ENCODE peak calls at places on chromosomes 11 and 22, in eight cellular contexts. C is endothelial cell of umbilical vein, V is HepG2, N is spleen, A is K562, S is HCT116, D is transverse colon, U is breast epithelium. H is an unnamed sample. For H3K4me1, the result is how much of the 10 kb centered on the place peaks cover.

GRCh38 chr11:2213384-2213842 is 41.8 kb upstream of the TH start:
- DNase-seq in C (no peak), V (peak), N (peak), A (no peak), S (no peak), D (no peak), U (peak), H (peak)

GRCh38 chr11:66068923-66069714 is 953 bp upstream of the PACS1 start:
- DNase-seq in C (peak), V (peak), N (peak), A (peak), S (no peak), D (peak), U (peak), H (no peak)

GRCh38 chr11:8086571-8086970 is 5.6 kb downstream of the TUB start:
- DNase-seq in C (no peak), V (no peak), N (peak), A (no peak), S (no peak), D (no peak), U (no peak), H (no peak)

GRCh38 chr11:122743949-122744876 is 88.7 kb downstream of the UBASH3B start:
- DNase-seq in C (peak), V (no peak), N (peak), A (no peak), S (no peak), D (peak), U (peak), H (peak)

GRCh38 chr22:22431271-22432220 is 77.0 kb downstream of the ZNF280B start:
- DNase-seq in C (peak), V (peak), N (peak), A (peak), S (peak), D (peak), U (no peak), H (peak)

GRCh38 chr11:76785513-76785912 is 2.4 kb downstream of the TSKU start:
- DNase-seq in C (no peak), V (no peak), N (peak), A (no peak), S (no peak), D (no peak), U (no peak), H (no peak)

GRCh38 chr22:26701323-26701722 is 43.9 kb downstream of the MIAT start:
- DNase-seq in C (no peak), V (no peak), N (no peak), A (no peak), S (no peak), D (no peak), U (no peak), H (no peak)

GRCh38 chr11:8858808-8859207 is 52.2 kb upstream of the AKIP1 start:
- DNase-seq in C (no peak), V (no peak), N (no peak), A (no peak), S (no peak), D (no peak), U (no peak), H (no peak)

GRCh38 chr11:46666516-46666915 is 33.9 kb downstream of the ARHGAP1 start:
- DNase-seq in C (no peak), V (no peak), N (no peak), A (no peak), S (no peak), D (no peak), U (no peak), H (peak)

DNA sequence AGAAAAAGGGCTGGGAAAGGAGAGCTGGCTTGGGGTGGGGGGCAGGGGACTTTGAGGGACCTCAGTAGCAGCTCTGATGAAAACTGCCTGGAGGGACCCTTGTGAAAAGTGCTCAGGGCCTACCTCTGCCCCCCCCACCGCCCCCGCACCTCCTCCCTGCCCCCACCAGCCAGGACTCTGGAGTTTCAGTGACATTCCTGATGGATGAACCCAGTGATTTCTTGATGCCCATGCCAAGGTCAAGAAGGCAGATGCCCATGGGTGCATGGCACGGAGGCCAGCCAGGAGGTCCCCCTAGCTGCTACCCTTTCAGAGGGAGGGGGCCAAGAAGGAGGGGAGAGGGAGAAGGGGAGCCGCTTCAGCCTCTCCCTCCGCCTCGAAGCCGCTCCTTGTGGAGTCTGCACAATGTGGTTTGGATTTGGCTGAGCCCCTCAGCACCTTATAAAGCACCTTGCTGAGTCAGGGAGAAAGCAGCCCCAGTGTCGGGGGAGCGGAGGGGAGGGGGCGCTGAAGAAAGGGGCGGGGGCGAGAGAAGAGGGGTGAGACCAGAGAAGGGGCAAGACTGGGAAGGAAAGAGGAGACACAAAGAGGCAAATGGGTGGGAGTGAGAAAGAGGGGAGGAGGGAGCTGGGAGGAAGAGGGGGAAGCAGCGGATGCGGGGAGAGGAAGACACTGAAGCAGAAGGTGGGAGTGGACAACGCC is 2.1 kb upstream of the CLCF1 start:
- DNase-seq in C (no peak), V (no peak), N (no peak), A (no peak), S (no peak), D (no peak), U (no peak), H (no peak)
- TF ChIP-seq POLR2AphosphoS5 in C (no peak), V (no peak), N (no peak), A (no peak), S (no peak), D (no peak), U (no peak), H (no peak)

GRCh38 chr22:37226087-37226486 is 13.8 kb upstream of the SSTR3 start:
- DNase-seq in C (no peak), V (no peak), N (no peak), A (no peak), S (no peak), D (no peak), U (no peak), H (no peak)
- H3K4me1 ChIP-seq in C (under half), V (under half), N (half or more), A (under half), S (under half), D (under half), U (under half), H (under half)

DNA sequence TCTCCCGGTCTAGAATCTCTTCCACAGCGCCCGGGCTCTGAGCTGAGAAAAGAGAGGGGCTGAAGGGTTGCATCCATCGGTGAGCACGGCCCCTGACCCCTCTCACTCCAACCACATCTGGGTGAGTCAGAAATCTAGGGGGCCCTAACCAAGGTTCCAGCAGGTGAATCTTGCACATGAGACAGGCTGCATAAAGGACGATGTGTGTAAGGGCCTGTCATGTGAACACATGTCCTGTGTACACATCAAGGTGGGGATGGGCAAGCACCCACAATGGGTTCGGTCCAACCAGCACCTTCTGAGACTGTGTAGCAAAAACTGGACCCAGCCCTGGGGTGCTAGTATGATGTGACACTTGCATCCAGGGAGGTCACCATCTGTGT is 1.2 kb downstream of the BET1L start:
- DNase-seq in C (no peak), V (no peak), N (no peak), A (no peak), S (no peak), D (peak), U (peak), H (peak)
- TF ChIP-seq POLR2A in C (no peak), V (no peak), N (no peak), A (no peak), S (no peak), D (no peak), U (no peak), H (no peak)

DNA sequence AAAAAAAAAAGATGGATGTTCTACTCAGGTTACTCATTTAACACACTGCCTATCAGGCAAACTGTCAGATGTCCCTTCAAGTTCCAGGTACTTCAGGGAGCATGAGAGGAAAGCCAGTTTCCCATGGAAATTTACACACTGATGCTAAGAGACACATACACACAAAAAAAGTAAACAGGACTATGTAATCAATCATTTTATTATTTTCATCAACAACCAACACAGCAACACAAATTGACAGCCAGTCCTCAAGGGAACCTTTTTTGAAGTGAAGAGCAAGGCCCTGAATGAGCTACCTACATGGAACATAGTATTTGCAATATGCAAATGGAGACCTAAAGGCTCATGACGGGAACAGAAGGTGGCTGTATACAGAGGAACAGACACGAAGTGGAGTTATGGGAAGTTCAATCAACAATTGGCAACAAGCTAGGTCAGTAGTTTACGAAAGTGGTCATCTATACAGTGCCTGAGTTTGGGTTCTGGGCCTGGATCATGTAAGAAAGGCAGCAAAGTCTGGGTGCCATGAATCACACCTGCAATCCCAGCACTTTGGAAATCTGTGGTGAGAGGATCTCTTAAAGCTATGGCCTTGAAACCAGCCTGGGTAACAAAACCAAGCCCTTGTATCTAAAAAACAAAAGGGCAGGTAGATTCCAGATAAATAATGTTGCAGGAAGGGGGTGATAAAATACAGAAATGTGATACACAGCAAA is 12.6 kb upstream of the WDR74 start:
- DNase-seq in C (no peak), V (peak), N (no peak), A (peak), S (no peak), D (no peak), U (no peak), H (no peak)
- TF ChIP-seq POLR2AphosphoS5 in C (peak), V (peak), N (no peak), A (peak), S (no peak), D (no peak), U (no peak), H (no peak)

DNA sequence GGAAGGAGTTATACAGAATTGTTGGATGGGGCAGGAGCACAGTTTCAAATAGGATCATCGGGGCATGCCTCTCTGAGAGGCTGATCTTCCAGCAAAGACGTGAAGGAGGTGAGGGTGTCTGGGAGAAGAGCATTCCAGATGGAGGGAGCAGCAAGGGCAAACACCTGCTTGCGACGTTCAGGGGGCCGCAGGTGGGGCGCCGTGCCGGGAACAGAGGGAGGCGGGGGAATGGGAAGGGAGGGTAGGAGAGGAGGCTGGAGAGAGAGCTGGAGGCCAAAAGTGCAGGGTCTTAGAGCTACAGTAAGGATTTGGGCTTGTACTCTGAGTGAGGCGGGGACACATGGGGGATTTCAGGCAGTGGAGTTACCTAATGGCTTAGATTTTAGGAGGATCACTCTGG is 13.6 kb downstream of the APOL5 start:
- DNase-seq in C (no peak), V (no peak), N (no peak), A (no peak), S (no peak), D (no peak), U (no peak), H (no peak)
- H3K4me1 ChIP-seq in C (under half), V (under half), N (under half), A (under half), S (under half), D (under half), U (under half), H (under half)

DNA sequence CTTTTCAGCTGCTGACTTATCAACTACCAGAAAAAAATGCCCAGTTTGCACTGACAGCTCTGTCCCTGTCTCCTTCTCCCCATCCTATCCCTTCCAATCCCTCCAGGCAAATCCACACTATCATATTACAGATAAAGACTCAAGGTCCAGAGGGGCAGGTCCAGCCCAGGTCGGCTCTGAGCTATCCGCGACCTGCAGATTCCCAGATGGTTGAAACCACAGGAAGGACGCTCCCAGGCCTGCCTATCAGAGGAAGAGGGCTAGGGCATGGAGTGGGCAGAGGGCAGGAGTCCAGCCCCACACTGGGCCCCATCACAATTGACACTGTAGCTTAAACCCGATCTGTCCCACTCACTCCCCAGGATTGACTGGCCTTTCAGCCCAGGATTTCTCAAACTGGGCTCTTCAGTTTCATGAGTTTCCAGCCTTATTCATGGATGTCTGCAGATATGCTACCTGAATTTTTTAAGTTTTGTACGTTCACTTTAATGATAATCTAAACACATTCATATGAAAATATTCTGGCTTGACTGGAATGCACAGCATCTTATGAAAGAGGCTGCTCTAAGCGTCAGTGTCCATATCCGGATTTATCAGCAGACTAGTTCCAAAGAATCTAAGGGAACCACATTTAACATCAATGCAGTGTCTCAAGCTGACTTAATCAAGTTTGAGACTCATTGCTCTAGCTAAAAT is 16.4 kb upstream of the FCHSD2 start:
- DNase-seq in C (no peak), V (peak), N (peak), A (no peak), S (no peak), D (no peak), U (no peak), H (peak)
- TF ChIP-seq POLR2A in C (no peak), V (peak), N (no peak), A (no peak), S (no peak), D (no peak), U (no peak), H (no peak)

DNA sequence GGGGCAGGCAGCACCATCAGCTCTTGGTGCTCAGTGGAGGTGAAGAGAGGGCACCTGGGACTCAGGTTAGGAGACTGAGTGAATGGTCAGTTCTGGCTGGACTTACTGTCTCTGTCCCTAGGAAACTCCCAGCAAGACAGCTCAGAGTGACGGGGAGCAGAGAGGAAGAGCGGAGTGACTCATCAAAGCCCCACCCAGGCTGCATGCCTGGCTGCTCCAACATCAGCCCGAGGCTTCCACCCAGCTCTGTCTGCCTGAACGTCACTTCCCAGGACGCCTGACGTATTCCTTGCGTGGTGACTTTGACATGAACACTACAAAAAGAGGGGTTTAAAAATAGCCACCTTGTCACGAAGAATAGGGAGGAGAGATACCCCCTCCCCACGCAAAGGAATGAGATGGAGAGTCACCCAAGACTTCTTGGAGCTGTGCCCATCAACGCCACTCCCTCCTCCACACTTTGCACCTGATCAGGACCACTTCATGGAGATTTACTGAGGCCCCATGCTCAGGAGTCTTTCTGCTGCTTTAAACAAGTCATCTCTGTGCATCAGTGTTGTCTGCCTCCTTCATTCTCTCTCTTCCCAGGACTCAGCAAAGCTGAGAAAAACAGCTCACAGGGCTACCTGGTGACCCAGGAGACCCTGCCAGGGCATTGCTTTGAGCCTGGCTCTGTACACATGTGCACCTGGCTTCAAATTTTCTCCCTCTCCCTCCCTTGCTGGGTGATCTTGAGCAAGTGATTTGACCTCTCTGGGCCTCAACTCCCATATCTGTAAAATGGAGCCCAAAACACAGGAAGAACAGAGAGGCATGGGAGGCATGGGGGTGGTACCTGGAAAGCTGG is 83.1 kb downstream of the MN1 start:
- DNase-seq in C (peak), V (peak), N (peak), A (peak), S (peak), D (peak), U (peak), H (peak)
- TF ChIP-seq POLR2AphosphoS5 in C (peak), V (no peak), N (no peak), A (no peak), S (peak), D (no peak), U (no peak), H (peak)